ENCODE peak calls at places on chromosomes 11 and 22, in four cellular contexts. T is tibial nerve, U is sigmoid colon, K is transverse colon. C is an unnamed sample. For H3K9me3, the result is how much of the 10 kb centered on the place peaks cover.

GRCh38 chr11:60864856-60865513 is 2.4 kb upstream of the ZP1 start:
- DNase-seq in T (no peak), U (peak), K (no peak), C (peak)

GRCh38 chr22:23404689-23405365 is 175.3 kb downstream of the IGLL1 start:
- DNase-seq in T (no peak), U (peak), K (no peak), C (peak)

GRCh38 chr11:116424615-116425261 is 348.0 kb downstream of the BUD13 start:
- DNase-seq in T (no peak), U (no peak), K (no peak), C (no peak)

GRCh38 chr11:124656759-124657627 is 16.5 kb downstream of the SIAE start:
- DNase-seq in T (no peak), U (no peak), K (no peak), C (no peak)

GRCh38 chr11:75233688-75234295 is 6.8 kb upstream of the TPBGL start:
- DNase-seq in T (no peak), U (no peak), K (no peak), C (peak)

GRCh38 chr11:10208045-10208674 is 85.9 kb downstream of the SBF2 start:
- DNase-seq in T (no peak), U (no peak), K (no peak), C (no peak)

GRCh38 chr11:96054870-96055705 is 131.2 kb upstream of the MTMR2 start:
- DNase-seq in T (no peak), U (no peak), K (no peak), C (no peak)

GRCh38 chr22:45828836-45829235 is 148.1 kb downstream of the WNT7B start:
- DNase-seq in T (no peak), U (no peak), K (no peak), C (no peak)

GRCh38 chr11:119309953-119310681 is 6.8 kb downstream of the MCAM start:
- DNase-seq in T (no peak), U (no peak), K (no peak), C (no peak)

GRCh38 chr22:28955817-28956216 is 72.4 kb downstream of the ZNRF3 start:
- DNase-seq in T (no peak), U (no peak), K (peak), C (no peak)

GRCh38 chr11:27282806-27283205 is 80.2 kb downstream of the CCDC34 start:
- DNase-seq in T (no peak), U (no peak), K (no peak), C (no peak)

GRCh38 chr11:44010789-44011251 is 37.0 kb upstream of the ACCSL start:
- DNase-seq in T (no peak), U (peak), K (no peak), C (no peak)

GRCh38 chr11:84594602-84595001 is 1032.5 kb downstream of the DLG2 start:
- DNase-seq in T (no peak), U (no peak), K (no peak), C (no peak)
- TF ChIP-seq EP300 in T (no peak), U (no peak), K (no peak), C (no peak)

DNA sequence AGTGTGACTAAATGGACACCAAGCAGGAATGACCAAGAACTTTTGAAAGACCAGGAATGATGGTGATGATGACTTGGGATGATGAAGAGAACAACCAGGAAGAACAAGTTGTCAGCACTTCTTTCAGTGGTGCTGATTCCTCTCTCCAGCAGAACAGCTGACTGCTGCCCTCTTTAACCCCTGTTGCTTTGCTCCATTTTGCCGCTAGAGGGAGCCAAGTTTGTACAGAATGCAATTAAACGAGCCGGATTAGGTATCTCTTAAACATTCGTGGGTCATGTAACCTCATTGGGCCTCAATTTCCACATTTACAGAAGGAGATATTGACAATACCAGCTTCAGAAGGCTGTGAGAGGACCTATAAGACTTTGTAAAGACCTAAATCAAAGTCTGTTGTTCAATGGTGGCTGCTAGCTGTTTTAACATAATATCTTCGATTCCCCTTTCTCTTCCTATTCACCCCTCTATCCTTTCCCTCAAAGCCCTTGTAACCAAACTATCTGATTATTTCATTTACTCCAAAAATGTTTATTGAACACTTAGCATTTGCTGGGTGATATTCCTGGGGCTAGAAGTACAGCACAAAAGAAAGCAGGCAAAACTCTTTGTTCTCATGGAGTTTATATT is 1.9 kb downstream of the OR4S1 start:
- DNase-seq in T (peak), U (no peak), K (peak), C (no peak)
- H3K9me3 ChIP-seq in T (under half), U (under half), K (under half), C (under half)

DNA sequence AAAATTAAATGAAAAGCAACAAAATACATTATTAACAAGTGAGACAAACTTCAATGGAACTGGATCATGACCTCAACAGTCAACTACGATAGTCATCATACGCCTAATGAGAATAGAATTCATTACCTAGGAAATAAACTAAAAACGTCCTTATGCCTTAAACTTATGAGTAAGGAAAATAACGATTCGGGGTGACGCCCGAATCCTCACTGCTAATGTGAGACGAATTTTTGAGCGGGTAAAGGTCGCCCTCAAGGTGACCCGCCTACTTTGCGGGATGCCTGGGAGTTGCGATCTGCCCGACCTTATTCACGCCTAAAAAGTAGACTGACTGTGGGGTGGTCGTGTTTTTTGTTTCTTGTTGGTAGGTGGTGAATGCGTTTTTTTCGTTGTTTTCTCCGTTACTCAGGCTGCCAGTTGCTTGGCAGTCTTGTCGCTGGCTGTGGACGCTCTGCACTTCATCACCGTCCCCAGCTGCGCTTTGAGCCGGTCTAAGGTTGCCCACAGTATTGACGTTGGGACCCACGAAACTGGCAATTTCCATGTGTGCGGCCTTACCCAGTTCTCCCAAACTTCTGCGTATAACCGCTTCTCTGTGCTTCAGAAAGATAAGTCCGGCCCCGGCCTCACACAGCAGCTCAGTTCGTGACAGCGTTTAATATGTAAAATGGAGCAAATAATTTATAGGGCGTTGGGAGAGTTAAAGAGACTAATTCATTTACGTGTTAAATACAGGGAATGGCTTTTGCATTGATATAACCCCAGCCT is 593 bp upstream of the POLDIP3 start:
- DNase-seq in T (peak), U (peak), K (peak), C (peak)
- TF ChIP-seq EP300 in T (no peak), U (no peak), K (no peak), C (no peak)

DNA sequence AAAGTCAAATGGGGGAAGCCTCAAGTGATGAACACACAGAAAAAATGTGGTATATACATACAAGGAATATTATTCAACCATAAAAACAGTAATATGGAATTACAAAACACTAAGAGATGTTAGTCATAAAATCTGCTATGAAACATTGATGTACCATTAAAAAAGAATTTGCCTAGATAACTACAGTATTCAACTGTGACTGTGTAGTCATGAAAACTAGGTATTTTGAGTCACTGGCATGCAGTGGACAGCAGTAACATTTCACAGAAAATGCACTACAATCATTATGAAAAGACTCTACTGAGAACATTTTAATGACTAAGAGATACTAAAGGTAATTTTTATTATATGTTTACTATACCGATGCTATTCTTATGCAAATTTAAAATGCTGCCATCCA is 11.7 kb downstream of the ZNF195 start:
- DNase-seq in T (no peak), U (no peak), K (no peak), C (no peak)
- H3K9me3 ChIP-seq in T (under half), U (under half), K (under half), C (under half)

DNA sequence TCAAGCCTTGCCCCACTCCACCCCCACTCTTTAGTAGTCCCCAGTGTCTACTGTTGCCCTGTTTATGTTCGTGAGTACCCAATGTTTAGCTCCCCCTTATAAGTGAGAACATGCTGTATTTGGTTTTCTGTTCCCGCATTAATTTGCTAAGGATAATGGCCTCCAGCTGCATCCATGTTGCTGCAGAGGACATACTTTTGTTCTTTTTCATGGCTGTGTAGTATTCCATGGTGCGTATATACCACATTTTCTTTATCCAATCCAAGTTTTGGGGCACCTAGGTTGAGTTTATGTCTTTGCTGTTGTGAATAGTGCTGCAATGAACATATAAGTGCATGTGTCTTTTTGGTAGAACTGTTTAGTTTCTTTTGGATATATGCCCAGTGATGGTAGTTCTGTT is 16.2 kb upstream of the FXYD6 start:
- DNase-seq in T (no peak), U (no peak), K (no peak), C (no peak)
- TF ChIP-seq EP300 in T (no peak), U (no peak), K (no peak), C (no peak)

GRCh38 chr11:28871090-28871489 is 762.9 kb downstream of the METTL15 start:
- DNase-seq in T (no peak), U (no peak), K (no peak), C (no peak)
- H3K9me3 ChIP-seq in T (under half), U (under half), K (under half), C (under half)

GRCh38 chr22:36360871-36361383 is 26.8 kb downstream of the MYH9 start:
- DNase-seq in T (no peak), U (no peak), K (no peak), C (no peak)

GRCh38 chr22:36360011-36360410 is 27.8 kb downstream of the MYH9 start:
- DNase-seq in T (no peak), U (no peak), K (no peak), C (no peak)

GRCh38 chr22:36362819-36363377 is 24.9 kb downstream of the MYH9 start:
- DNase-seq in T (no peak), U (no peak), K (no peak), C (no peak)

GRCh38 chr22:36363378-36363931 is 24.3 kb downstream of the MYH9 start:
- DNase-seq in T (no peak), U (no peak), K (no peak), C (no peak)

GRCh38 chr22:36362077-36362476 is 25.7 kb downstream of the MYH9 start:
- DNase-seq in T (no peak), U (no peak), K (no peak), C (no peak)
- TF ChIP-seq EP300 in T (no peak), U (no peak), K (no peak), C (no peak)

DNA sequence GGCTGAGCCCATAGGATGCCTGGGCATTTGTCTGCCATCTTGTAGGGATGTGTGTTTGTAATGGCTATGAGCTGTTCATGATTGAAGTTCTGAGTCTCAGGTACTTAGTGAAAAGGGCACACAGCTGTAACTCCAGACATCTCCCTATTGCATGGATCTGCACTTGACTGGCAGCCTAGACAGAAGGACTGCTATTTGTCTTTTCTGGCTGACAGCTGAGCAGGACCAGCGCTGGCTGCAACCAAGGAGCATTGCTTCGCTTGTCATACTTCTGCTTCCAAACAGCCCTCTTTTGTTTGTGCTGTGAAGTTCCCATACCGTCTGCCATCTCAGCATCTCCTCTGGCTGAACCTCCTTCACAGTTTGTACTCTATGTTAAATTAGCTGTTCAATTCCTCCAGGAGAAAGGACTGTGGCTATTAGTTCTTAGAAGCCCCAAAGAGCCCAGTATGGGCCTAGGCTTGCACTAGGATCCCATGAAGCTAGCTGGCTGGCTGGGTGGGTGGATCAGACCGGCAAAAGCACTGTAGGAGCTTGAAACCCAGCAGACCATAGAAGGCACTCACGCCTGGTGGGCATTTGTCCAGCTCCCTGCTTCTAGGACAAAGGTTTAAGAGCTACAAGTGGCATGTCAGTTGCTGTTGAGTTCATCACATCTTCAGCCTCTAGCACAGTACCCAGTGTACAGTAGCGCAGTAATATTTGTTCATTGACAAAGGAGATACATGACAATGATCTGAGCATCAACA is 20.4 kb downstream of the HIRA start:
- DNase-seq in T (no peak), U (no peak), K (no peak), C (no peak)
- H3K9me3 ChIP-seq in T (under half), U (under half), K (under half), C (under half)

GRCh38 chr11:33505140-33505539 is 195.5 kb downstream of the C11orf91 start:
- DNase-seq in T (no peak), U (no peak), K (no peak), C (no peak)
- TF ChIP-seq EP300 in T (no peak), U (no peak), K (no peak), C (no peak)

C was measured in suprapubic skin.